ENCODE peak calls at places on chromosomes 16 and 17, in ten cellular contexts. T is A172; U is NCI-H2029; F is ovary; W is H9; K is GOT3; M is nucleus accumbens; G is RPMI7951; X is activated T-cell treated with anti-CD3 and anti-CD28 coated beads, Interleukin-2, amount 50 U/mL, for 4 hours; R is KBM-7. N is an unnamed sample.

GRCh38 chr17:77144227-77144626 is 3.5 kb downstream of the SEC14L1 start:
- DNase-seq in T (no peak), U (peak; percentile 31), F (no peak), W (no peak), K (no peak), M (no peak), G (no peak), X (no peak), R (no peak), N (no peak)

GRCh38 chr17:72558971-72559476 is 438.2 kb downstream of the SOX9 start:
- DNase-seq in T (no peak), U (no peak), F (no peak), W (no peak), K (no peak), M (no peak), G (no peak), X (no peak), R (no peak), N (no peak)

GRCh38 chr17:28796062-28796461 is 46.5 kb downstream of the FAM222B start:
- DNase-seq in T (no peak), U (no peak), F (no peak), W (no peak), K (no peak), M (no peak), G (no peak), X (no peak), R (no peak), N (no peak)

GRCh38 chr16:81901483-81901882 is 109.8 kb downstream of the SDR42E1 start:
- DNase-seq in T (no peak), U (peak; percentile 10), F (no peak), W (no peak), K (no peak), M (no peak), G (no peak), X (no peak), R (no peak), N (no peak)

GRCh38 chr17:2022647-2023046 is 2.5 kb downstream of the RTN4RL1 start:
- DNase-seq in T (no peak), U (no peak), F (no peak), W (no peak), K (no peak), M (no peak), G (no peak), X (no peak), R (peak; percentile 79), N (no peak)

GRCh38 chr16:31532120-31532519 is 4.4 kb downstream of the AHSP start:
- DNase-seq in T (no peak), U (no peak), F (no peak), W (no peak), K (no peak), M (no peak), G (no peak), X (no peak), R (no peak), N (no peak)

GRCh38 chr16:983044-984030 is 1.8 kb downstream of the SOX8 start:
- DNase-seq in T (no peak), U (no peak), F (no peak), W (no peak), K (no peak), M (peak; percentile 69), G (no peak), X (no peak), R (no peak), N (peak; percentile 64)

GRCh38 chr16:47136101-47136820 is 7.5 kb downstream of the NETO2 start:
- DNase-seq in T (peak; percentile 83), U (no peak), F (no peak), W (no peak), K (no peak), M (no peak), G (peak; percentile 62), X (no peak), R (no peak), N (no peak)

GRCh38 chr17:17664073-17664470 is 17.2 kb upstream of the RAI1 start:
- DNase-seq in T (no peak), U (no peak), F (no peak), W (no peak), K (no peak), M (no peak), G (no peak), X (no peak), R (no peak), N (no peak)

GRCh38 chr16:67022531-67023214 is 6.3 kb upstream of the CBFB start:
- DNase-seq in T (no peak), U (no peak), F (no peak), W (no peak), K (no peak), M (no peak), G (no peak), X (no peak), R (peak; percentile 18), N (no peak)

GRCh38 chr17:16589097-16589969 is 20.3 kb upstream of the ZNF287 start:
- DNase-seq in T (peak; percentile 83), U (peak; percentile 35), F (peak; percentile 91), W (peak; percentile 98), K (peak; percentile 70), M (peak; percentile 86), G (peak; percentile 77), X (peak; percentile 89), R (peak; percentile 93), N (peak; percentile 87)

GRCh38 chr17:4631836-4632582 is 9.5 kb downstream of the ALOX15 start:
- DNase-seq in T (peak; percentile 25), U (no peak), F (no peak), W (peak; percentile 80), K (no peak), M (no peak), G (no peak), X (no peak), R (no peak), N (no peak)

GRCh38 chr17:5837055-5837491 is 233.1 kb upstream of the WSCD1 start:
- DNase-seq in T (peak; percentile 82), U (no peak), F (no peak), W (peak; percentile 22), K (no peak), M (no peak), G (peak; percentile 69), X (no peak), R (no peak), N (no peak)

GRCh38 chr17:58468944-58469343 is 19.3 kb downstream of the HSF5 start:
- DNase-seq in T (no peak), U (no peak), F (no peak), W (no peak), K (no peak), M (no peak), G (no peak), X (no peak), R (no peak), N (no peak)

GRCh38 chr16:87489434-87490045 is 3.3 kb downstream of the ZCCHC14 start:
- DNase-seq in T (no peak), U (no peak), F (no peak), W (no peak), K (no peak), M (no peak), G (no peak), X (no peak), R (no peak), N (no peak)

GRCh38 chr17:59800530-59800942 is 92.2 kb downstream of the TUBD1 start:
- DNase-seq in T (peak; percentile 73), U (no peak), F (no peak), W (no peak), K (no peak), M (no peak), G (no peak), X (no peak), R (no peak), N (no peak)

GRCh38 chr16:4093495-4094137 is 22.6 kb downstream of the ADCY9 start:
- DNase-seq in T (no peak), U (peak; percentile 38), F (no peak), W (no peak), K (no peak), M (no peak), G (no peak), X (no peak), R (no peak), N (no peak)

GRCh38 chr17:72297326-72298115 is 176.7 kb downstream of the SOX9 start:
- DNase-seq in T (peak; percentile 21), U (no peak), F (no peak), W (no peak), K (no peak), M (no peak), G (peak; percentile 80), X (no peak), R (no peak), N (no peak)

GRCh38 chr17:81251943-81252301 is 12.8 kb downstream of the NDUFAF8 start:
- DNase-seq in T (no peak), U (no peak), F (no peak), W (no peak), K (no peak), M (no peak), G (no peak), X (no peak), R (no peak), N (no peak)

GRCh38 chr17:21679256-21680146 is 12.8 kb upstream of the KCNJ18 start:
- DNase-seq in T (no peak), U (no peak), F (no peak), W (no peak), K (no peak), M (no peak), G (peak; percentile 12), X (no peak), R (no peak), N (no peak)

GRCh38 chr16:15770107-15770506 is 86.7 kb downstream of the MYH11 start:
- DNase-seq in T (no peak), U (no peak), F (no peak), W (no peak), K (no peak), M (no peak), G (no peak), X (no peak), R (no peak), N (no peak)

GRCh38 chr16:426906-427249 is 1.4 kb downstream of the RAB11FIP3 start:
- DNase-seq in T (no peak), U (no peak), F (no peak), W (no peak), K (no peak), M (no peak), G (no peak), X (no peak), R (peak; percentile 39), N (no peak)

GRCh38 chr17:64534187-64534586 is 27.4 kb downstream of the CEP95 start:
- DNase-seq in T (peak; percentile 18), U (no peak), F (no peak), W (no peak), K (no peak), M (no peak), G (peak; percentile 7), X (no peak), R (peak; percentile 19), N (no peak)

N was measured in caudate nucleus.